ENCODE peak calls at places on chromosomes 13 and 19, in four cellular contexts. K is SK-N-SH, M is mesendoderm, H is PC-9. T is an unnamed sample.

GRCh38 chr19:40733149-40733548 is 16.2 kb downstream of the ITPKC start:
- DNase-seq in K (no peak), M (no peak), H (no peak), T (no peak)

GRCh38 chr19:49475995-49476880 is 2.2 kb downstream of the FLT3LG start:
- DNase-seq in K (peak), M (peak), H (no peak), T (peak)

GRCh38 chr19:43700368-43701015 is 15.4 kb upstream of the IRGC start:
- DNase-seq in K (no peak), M (peak), H (peak), T (no peak)

GRCh38 chr13:106513025-106513424 is 22.4 kb downstream of the EFNB2 start:
- DNase-seq in K (no peak), M (no peak), H (no peak), T (no peak)

GRCh38 chr13:66424417-66424816 is 805.7 kb downstream of the PCDH9 start:
- DNase-seq in K (no peak), M (no peak), H (no peak), T (no peak)

GRCh38 chr19:1672038-1672768 is 19.8 kb upstream of the TCF3 start:
- DNase-seq in K (peak), M (no peak), H (peak), T (peak)

GRCh38 chr13:107715496-107715895 is 499.8 kb downstream of the LIG4 start:
- DNase-seq in K (no peak), M (no peak), H (no peak), T (no peak)

GRCh38 chr13:110010433-110011135 is 224.2 kb upstream of the IRS2 start:
- DNase-seq in K (no peak), M (no peak), H (no peak), T (no peak)

GRCh38 chr19:4991996-4992698 is 23.2 kb downstream of the KDM4B start:
- DNase-seq in K (peak), M (peak), H (no peak), T (no peak)

GRCh38 chr19:46621191-46622117 is 3.4 kb downstream of the PTGIR start:
- DNase-seq in K (peak), M (no peak), H (no peak), T (no peak)

GRCh38 chr13:57212989-57213388 is 46.0 kb downstream of the PRR20E start:
- DNase-seq in K (no peak), M (no peak), H (no peak), T (no peak)

GRCh38 chr19:47610902-47611301 is 2.0 kb downstream of the BICRA start:
- DNase-seq in K (no peak), M (no peak), H (no peak), T (no peak)

GRCh38 chr19:13487985-13488384 is 18.3 kb downstream of the CACNA1A start:
- DNase-seq in K (no peak), M (no peak), H (no peak), T (no peak)

GRCh38 chr19:22052644-22053013 is 345 bp downstream of the ZNF257 start:
- DNase-seq in K (peak), M (no peak), H (no peak), T (no peak)

DNA sequence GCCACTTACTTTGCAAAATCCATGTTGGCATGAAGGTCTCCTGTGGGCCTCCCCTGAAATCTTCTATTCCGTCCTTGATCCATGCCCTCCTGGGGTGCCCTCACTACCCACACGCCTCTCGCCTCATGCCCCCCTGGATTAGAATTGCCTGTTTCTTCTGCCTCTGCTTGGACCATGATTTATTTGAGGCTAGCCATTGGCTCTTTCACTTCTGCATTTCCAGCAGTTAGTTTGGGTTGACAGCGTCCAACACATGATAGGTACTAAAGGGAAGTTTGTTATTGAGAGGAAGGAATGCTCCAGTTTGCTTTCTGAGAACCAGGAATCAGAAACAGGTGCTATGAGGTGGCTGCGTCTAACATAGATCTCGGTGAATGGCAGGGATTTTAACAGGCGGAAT is 30.5 kb upstream of the TPTE2 start:
- DNase-seq in K (no peak), M (no peak), H (no peak), T (no peak)
- H3K4me2 ChIP-seq in K (no peak), M (no peak), H (no peak), T (no peak)

DNA sequence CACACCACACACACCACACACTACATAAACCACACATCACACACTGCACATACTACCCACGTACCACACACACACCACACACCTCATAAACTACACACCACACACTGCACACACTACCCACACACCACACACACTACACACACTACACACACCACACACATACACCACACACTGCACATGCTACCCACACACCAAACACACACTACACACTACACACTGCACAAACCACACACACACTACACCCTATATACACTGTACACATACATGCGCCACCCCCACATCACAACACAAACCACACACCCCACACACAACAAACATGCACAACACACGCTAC is 5.5 kb downstream of the MAG start:
- DNase-seq in K (no peak), M (no peak), H (no peak), T (no peak)
- H3K4me2 ChIP-seq in K (no peak), M (no peak), H (no peak), T (no peak)

GRCh38 chr13:32212420-32212819 is 102.7 kb downstream of the ZAR1L start:
- DNase-seq in K (no peak), M (no peak), H (no peak), T (no peak)
- H3K4me2 ChIP-seq in K (peak), M (no peak), H (no peak), T (peak)

DNA sequence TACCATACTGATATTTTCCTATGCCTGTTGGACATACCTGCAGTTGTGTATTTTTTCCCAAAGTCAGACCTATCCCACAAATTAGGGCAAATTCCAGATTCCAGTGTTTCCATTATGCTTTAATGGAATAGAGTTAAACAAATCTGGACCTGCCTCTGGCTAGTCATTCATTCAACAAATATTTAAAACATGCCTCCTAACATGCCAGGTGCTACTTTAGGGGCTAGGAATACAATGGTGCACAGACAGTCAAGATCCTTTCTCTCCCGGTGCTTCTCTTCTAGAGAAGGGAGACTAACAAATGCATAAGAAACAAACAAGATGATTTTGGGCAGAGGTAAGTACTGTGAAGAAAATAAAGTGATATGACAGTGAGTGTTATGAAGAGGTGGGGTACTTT is 7.5 kb upstream of the WDFY2 start:
- DNase-seq in K (no peak), M (no peak), H (no peak), T (no peak)
- H3K4me2 ChIP-seq in K (no peak), M (no peak), H (no peak), T (no peak)

GRCh38 chr19:11576186-11576585 is 1.3 kb downstream of the ACP5 start:
- DNase-seq in K (no peak), M (no peak), H (no peak), T (no peak)

GRCh38 chr19:11580665-11581418 is 3.4 kb upstream of the ACP5 start:
- DNase-seq in K (no peak), M (no peak), H (no peak), T (no peak)

GRCh38 chr19:11578342-11579142 is 1.1 kb upstream of the ACP5 start:
- DNase-seq in K (peak), M (peak), H (peak), T (peak)

GRCh38 chr19:11574689-11575088 is 2.8 kb downstream of the ACP5 start:
- DNase-seq in K (no peak), M (no peak), H (no peak), T (no peak)

DNA sequence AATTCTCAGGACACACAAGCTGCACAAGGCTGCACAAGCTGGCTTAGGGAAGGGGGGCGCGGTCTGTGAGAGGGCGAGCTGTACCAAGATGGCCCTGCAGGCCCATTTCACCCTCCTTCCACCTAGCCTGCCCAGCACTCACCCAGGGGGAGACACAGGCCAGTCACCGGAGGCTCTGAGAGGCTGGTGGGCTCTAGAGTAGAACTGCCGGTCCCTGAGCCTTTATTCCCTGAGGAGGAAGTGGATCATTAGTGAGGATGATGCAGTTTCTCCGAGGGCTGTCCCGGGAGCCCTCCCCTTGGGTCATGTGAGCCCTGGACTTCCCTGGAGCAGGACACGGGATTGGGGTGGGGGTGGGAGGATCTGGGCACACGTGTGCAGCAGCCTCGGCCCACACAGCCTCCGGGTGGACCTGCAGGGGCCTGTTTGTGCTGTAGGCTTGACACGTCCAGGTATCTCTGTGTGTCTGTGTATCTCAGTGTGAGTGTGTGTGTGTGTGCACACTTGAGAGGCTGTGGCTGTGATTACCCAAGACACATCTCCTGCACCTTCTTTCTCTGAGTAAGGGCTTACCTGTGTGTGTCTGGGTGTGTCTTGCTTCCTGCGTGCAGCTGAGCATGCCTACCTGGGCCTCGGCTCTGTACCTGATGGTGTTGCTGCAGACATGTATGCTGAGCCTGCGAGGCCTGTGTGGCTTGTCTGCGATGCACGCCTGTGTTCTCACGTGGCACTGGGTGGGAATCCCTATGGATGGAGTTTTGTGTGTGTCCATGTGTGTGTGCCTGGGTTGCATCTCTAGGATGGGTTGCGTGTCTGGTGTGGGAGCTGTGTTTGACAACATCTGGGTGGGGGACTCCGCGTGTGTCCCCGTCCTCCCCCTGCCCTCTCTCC is at the start of gene ACP5:
- DNase-seq in K (peak), M (peak), H (no peak), T (no peak)
- H3K4me2 ChIP-seq in K (no peak), M (peak), H (no peak), T (peak)

DNA sequence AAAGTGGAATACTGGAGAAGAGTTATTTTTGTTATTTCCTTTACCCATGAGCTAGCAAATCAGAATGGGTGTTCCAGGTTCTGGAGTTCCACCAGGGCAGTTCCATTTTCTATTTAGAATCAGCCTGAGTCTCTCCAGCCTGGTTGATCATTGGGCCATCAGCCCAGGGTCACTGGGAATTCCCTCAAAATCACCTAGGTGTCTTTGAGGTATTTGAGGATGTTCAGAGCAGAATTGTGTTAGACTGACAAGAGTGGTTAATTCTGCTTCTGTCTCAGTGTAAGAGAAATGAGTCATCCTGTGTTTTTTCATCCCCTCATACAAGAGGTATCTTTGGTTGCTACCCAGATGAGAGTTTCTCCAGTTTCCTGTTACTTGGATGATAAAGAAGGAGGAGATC is 11.7 kb downstream of the ZNF66 start:
- DNase-seq in K (no peak), M (no peak), H (no peak), T (no peak)
- H3K4me2 ChIP-seq in K (no peak), M (no peak), H (no peak), T (no peak)

DNA sequence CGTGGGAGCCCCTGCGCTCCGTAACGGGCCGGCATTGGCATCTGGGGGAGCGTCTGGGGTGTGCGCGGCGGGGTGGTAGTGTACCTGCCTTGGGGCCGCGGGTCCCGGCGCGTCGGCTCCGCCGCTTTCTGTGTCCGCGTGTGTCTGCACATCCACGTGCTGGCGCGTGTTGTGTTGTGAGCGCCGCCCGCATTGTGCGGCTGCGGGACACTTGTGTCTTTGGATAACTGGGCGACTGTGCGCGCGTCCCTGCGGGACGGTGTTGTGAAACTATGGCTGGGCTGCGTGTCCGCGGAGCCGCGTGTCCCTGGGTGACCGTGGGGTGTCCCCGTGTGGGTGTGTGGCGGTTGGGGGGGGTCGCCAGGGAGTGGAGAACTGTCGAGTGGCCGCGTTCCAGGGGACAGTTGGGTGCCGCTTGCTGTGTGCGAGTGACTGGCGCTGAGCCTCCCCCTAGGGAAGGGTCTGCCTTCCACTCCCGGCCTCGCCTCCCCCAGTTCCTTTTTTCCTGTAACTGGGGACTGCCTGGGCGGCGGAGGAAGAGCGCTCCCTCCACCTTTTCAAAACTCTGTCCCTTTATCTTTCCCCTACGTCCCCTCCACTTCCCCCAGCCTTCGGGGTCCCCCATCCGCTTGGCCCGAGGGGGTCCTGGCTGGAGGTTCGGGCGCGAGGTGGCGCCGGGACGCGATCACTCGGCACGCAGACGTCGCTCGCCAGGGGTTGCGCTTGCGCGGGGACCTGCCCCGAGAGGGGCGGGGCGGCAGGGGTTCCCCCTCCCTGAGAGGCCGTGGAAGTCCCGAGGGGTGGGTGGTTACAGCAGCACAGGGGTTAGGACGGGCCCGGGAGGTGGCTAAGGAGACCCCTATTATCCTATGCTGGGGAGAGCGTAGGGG is 5.6 kb upstream of the NFIC start:
- DNase-seq in K (peak), M (no peak), H (no peak), T (no peak)
- H3K4me2 ChIP-seq in K (peak), M (no peak), H (peak), T (peak)

DNA sequence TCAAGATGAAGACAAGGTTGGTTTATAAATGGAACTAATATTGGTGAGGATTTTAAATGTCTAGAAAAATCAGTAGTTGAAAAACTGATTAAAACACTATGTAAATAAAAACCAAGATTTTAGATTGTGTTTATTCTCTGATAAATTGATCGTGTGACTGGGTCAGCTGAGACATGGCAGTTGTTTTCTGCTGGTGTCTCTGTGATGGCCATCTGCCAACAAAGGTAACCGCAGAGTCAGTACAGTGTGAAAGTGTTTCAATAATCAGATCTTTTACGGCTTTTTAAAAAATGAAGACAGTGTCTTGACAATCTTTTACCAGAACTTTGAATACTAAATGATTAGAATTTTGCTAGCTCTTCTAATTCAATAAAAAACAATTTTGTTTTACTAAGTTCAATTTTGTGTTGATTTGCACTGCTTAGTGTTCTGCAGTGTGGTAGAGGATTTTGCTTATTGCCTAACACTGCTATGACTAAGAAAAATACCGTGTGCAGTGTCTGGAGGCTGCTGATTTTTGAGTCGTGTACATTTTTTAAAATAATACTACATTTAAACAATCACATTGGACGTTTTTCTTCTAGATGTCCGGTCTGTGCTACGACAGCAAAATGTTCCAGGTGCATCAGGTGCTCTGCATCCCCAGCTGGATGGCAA is 32.7 kb upstream of the GPR183 start:
- DNase-seq in K (no peak), M (no peak), H (no peak), T (no peak)
- H3K4me2 ChIP-seq in K (no peak), M (no peak), H (no peak), T (peak)

GRCh38 chr13:105513448-105513847 is 1022.0 kb downstream of the EFNB2 start:
- DNase-seq in K (no peak), M (no peak), H (no peak), T (no peak)

GRCh38 chr13:105506463-105506862 is 1029.0 kb downstream of the EFNB2 start:
- DNase-seq in K (no peak), M (no peak), H (no peak), T (no peak)

DNA sequence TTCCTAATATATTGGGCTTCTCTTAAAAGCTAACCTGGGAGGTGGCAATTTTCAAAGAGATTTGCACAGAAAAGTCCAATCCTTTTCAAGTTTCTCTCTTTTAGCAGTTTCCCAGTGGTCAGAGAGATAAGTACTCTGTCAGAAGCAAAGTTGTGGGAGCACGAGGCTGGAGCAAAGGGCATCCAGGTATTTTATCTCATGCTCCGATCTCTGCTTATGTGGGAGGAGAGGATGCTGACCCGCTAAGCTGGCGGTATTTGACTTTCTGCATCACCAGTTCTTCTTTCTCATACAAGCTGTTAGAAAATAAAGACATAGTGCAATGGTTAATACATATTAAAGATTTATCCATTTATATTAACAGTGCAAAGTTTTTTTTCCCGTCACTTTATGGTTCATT is 1025.1 kb downstream of the EFNB2 start:
- DNase-seq in K (no peak), M (peak), H (no peak), T (no peak)
- H3K4me2 ChIP-seq in K (no peak), M (no peak), H (no peak), T (no peak)

T was measured in hepatocyte.